ENCODE peak calls at places on chromosomes 13 and 19, in six cellular contexts. W is small intestine, F is nucleus accumbens, Z is RPMI7951, Y is fibroblast of mammary gland, V is amniotic stem cell. Q is an unnamed sample.

GRCh38 chr19:18428837-18429674 is 8.9 kb downstream of the ISYNA1 start:
- DNase-seq in W (no peak), F (peak), Z (no peak), Y (peak), V (peak), Q (peak)

GRCh38 chr13:113216165-113217056 is 7.0 kb downstream of the CUL4A start:
- DNase-seq in W (peak), F (no peak), Z (peak), Y (peak), V (no peak), Q (peak)

GRCh38 chr19:47274891-47275865 is 493 bp downstream of the INAFM1 start:
- DNase-seq in W (no peak), F (no peak), Z (no peak), Y (peak), V (no peak), Q (no peak)

GRCh38 chr19:7475665-7476064 is 13.2 kb downstream of the PEX11G start:
- DNase-seq in W (no peak), F (no peak), Z (no peak), Y (no peak), V (no peak), Q (no peak)

GRCh38 chr13:43805071-43805468 is 18.3 kb upstream of the ENOX1 start:
- DNase-seq in W (no peak), F (peak), Z (peak), Y (peak), V (peak), Q (peak)

GRCh38 chr13:74449811-74450524 is 315.8 kb upstream of the KLF12 start:
- DNase-seq in W (no peak), F (no peak), Z (no peak), Y (no peak), V (no peak), Q (no peak)

GRCh38 chr13:111337206-111337605 is 16.8 kb downstream of the TEX29 start:
- DNase-seq in W (no peak), F (no peak), Z (peak), Y (peak), V (peak), Q (peak)

GRCh38 chr13:73684286-73684685 is 449.9 kb downstream of the KLF12 start:
- DNase-seq in W (no peak), F (no peak), Z (no peak), Y (no peak), V (no peak), Q (no peak)

GRCh38 chr13:94028234-94029145 is 451.0 kb downstream of the DCT start:
- DNase-seq in W (no peak), F (no peak), Z (peak), Y (no peak), V (no peak), Q (no peak)

GRCh38 chr13:100675660-100676129 is 1.1 kb upstream of the TMTC4 start:
- DNase-seq in W (peak), F (no peak), Z (no peak), Y (no peak), V (no peak), Q (peak)

GRCh38 chr19:35165200-35166058 is 10.9 kb downstream of the FXYD5 start:
- DNase-seq in W (no peak), F (no peak), Z (no peak), Y (no peak), V (no peak), Q (no peak)